ENCODE peak calls at places on chromosome 21, in ten cellular contexts. I is effector CD8-positive, alpha-beta T cell; R is NCI-H2171 treated with DMSO at 0.1 percent for 48 hours; U is HS-5; W is GOT3; S is ascending aorta; Y is GM04503; D is T-cell; O is BJ; V is ovary. A is an unnamed sample.

GRCh38 chr21:17900281-17900989 is 81.3 kb upstream of the C21orf91 start:
- DNase-seq in U (no peak), V (no peak), D (peak), Y (no peak), O (no peak), R (peak), W (no peak), S (no peak), I (no peak), A (no peak)

GRCh38 chr21:28540514-28540913 is 452.2 kb downstream of the LTN1 start:
- DNase-seq in O (peak), I (no peak), R (no peak), S (no peak), V (no peak), D (no peak), W (no peak), U (no peak), Y (no peak), A (no peak)

GRCh38 chr21:43281661-43282357 is 113.0 kb downstream of the CRYAA start:
- DNase-seq in R (no peak), I (no peak), S (no peak), V (no peak), O (no peak), U (no peak), W (no peak), D (no peak), Y (no peak), A (no peak)

GRCh38 chr21:36097427-36098230 is 27.8 kb downstream of the CBR1 start:
- DNase-seq in O (no peak), S (no peak), W (no peak), V (no peak), U (no peak), Y (no peak), D (no peak), R (no peak), I (no peak), A (no peak)

GRCh38 chr21:44583800-44584147 is 3.4 kb upstream of the KRTAP10-5 start:
- DNase-seq in U (no peak), Y (no peak), D (no peak), W (no peak), I (no peak), R (no peak), O (no peak), V (no peak), S (no peak), A (no peak)

GRCh38 chr21:44508426-44508710 is 31.6 kb downstream of the KRTAP10-1 start:
- DNase-seq in W (no peak), O (no peak), Y (no peak), S (no peak), D (no peak), U (no peak), V (no peak), I (no peak), R (no peak), A (no peak)

GRCh38 chr21:33099131-33099530 is 29.2 kb downstream of the OLIG1 start:
- DNase-seq in O (no peak), U (no peak), S (no peak), W (no peak), D (no peak), R (no peak), I (no peak), Y (no peak), V (no peak), A (no peak)

GRCh38 chr21:34965200-34966174 is 83.6 kb downstream of the RUNX1 start:
- DNase-seq in S (no peak), V (no peak), I (no peak), W (no peak), O (no peak), R (no peak), D (no peak), U (peak), Y (no peak), A (no peak)

GRCh38 chr21:17436626-17437111 is 76.2 kb upstream of the CXADR start:
- DNase-seq in S (no peak), V (no peak), U (no peak), Y (no peak), I (no peak), W (no peak), D (no peak), O (no peak), R (no peak), A (no peak)

GRCh38 chr21:24583473-24583872 is 1023.8 kb downstream of the MRPL39 start:
- DNase-seq in D (no peak), Y (no peak), I (no peak), V (no peak), S (no peak), R (peak), U (no peak), W (no peak), O (no peak), A (no peak)